ENCODE peak calls at places on chromosome 3, in seven cellular contexts. U, P, M, A, W, B and S are unnamed samples.
A peak's percentile ranks its signal among the peaks of the same experiment; 100 is the strongest.

GRCh38 chr3:29384640-29385039 is 103.8 kb downstream of the RBMS3 start:
- DNase-seq in U (peak; percentile 87), P (peak; percentile 30), M (peak; percentile 47), A (peak; percentile 65), W (no peak), B (no peak), S (no peak)

GRCh38 chr3:129506272-129506742 is 22.1 kb upstream of the RHO start:
- DNase-seq in U (no peak), P (no peak), M (no peak), A (no peak), W (no peak), B (no peak), S (no peak)

GRCh38 chr3:107643038-107643883 is 120.5 kb downstream of the BBX start:
- DNase-seq in U (no peak), P (peak; percentile 12), M (no peak), A (no peak), W (no peak), B (no peak), S (no peak)

GRCh38 chr3:177831361-177831760 is 634.1 kb upstream of the TBL1XR1 start:
- DNase-seq in U (no peak), P (no peak), M (no peak), A (no peak), W (no peak), B (no peak), S (no peak)

GRCh38 chr3:127792664-127793292 is 29.5 kb downstream of the MGLL start:
- DNase-seq in U (peak; percentile 90), P (peak; percentile 32), M (peak; percentile 81), A (peak; percentile 83), W (no peak), B (peak; percentile 68), S (no peak)

GRCh38 chr3:134419214-134419965 is 45.1 kb upstream of the AMOTL2 start:
- DNase-seq in U (no peak), P (no peak), M (no peak), A (no peak), W (no peak), B (no peak), S (no peak)

GRCh38 chr3:136251511-136251910 is 1.4 kb downstream of the PCCB start:
- DNase-seq in U (no peak), P (peak; percentile 14), M (no peak), A (no peak), W (no peak), B (no peak), S (no peak)

GRCh38 chr3:150302246-150302645 is 105.9 kb upstream of the TSC22D2 start:
- DNase-seq in U (no peak), P (no peak), M (no peak), A (no peak), W (no peak), B (no peak), S (no peak)

GRCh38 chr3:88896026-88896425 is 211.4 kb upstream of the EPHA3 start:
- DNase-seq in U (no peak), P (no peak), M (no peak), A (no peak), W (no peak), B (no peak), S (no peak)

GRCh38 chr3:56855856-56856538 is 54.2 kb upstream of the ARHGEF3 start:
- DNase-seq in U (peak; percentile 54), P (no peak), M (peak; percentile 54), A (no peak), W (no peak), B (peak; percentile 36), S (no peak)

GRCh38 chr3:138399766-138400165 is 34.6 kb upstream of the ESYT3 start:
- DNase-seq in U (no peak), P (no peak), M (no peak), A (no peak), W (no peak), B (no peak), S (no peak)

GRCh38 chr3:64945171-64945684 is 257.4 kb upstream of the ADAMTS9 start:
- DNase-seq in U (peak; percentile 29), P (peak; percentile 78), M (no peak), A (no peak), W (no peak), B (no peak), S (no peak)

GRCh38 chr3:158167737-158168469 is 58.0 kb downstream of the RSRC1 start:
- DNase-seq in U (peak; percentile 97), P (peak; percentile 65), M (no peak), A (no peak), W (no peak), B (no peak), S (peak; percentile 1)

DNA sequence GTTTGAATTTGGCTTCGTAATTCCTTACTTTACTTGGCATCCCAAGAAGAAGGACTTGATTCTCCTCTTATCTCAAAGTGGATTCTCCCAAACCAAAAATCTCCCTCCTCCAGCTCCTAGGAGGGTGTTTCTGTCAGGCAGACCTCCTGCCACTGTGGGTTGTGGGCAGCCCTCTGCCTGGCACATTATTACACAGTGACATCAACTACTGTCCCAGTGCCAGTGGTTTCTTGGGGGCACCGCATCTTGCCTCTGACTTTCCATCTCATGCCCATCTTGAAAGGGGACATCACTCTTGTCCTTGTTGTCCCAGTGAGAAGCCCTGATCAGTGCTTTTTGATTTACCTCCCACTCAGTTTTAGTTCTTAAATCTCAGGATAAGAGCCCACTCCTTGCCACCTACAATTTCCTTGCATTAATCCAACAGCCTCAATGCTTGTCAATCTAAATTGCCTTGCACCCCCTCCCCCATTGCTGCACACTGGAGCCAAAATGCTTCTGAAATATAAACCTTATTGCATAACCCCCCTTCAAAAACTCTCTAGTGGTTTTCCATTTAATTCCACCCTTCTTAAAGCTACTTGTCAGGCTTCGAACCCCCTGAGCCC is 81.0 kb downstream of the TRAK1 start:
- DNase-seq in U (no peak), P (no peak), M (no peak), A (peak; percentile 32), W (no peak), B (no peak), S (no peak)
- H3K4me1 ChIP-seq in U (peaks cover 7% of the 10 kb centered on the region), P (peaks cover 6% of the 10 kb centered on the region), M (no peaks in the 10 kb centered on the region), A (peaks cover 5% of the 10 kb centered on the region), W (no peaks in the 10 kb centered on the region), B (no peaks in the 10 kb centered on the region), S (peaks cover 4% of the 10 kb centered on the region)

GRCh38 chr3:152213938-152214337 is 54.8 kb upstream of the MBNL1 start:
- DNase-seq in U (no peak), P (no peak), M (no peak), A (no peak), W (no peak), B (no peak), S (no peak)
- H3K4me3 ChIP-seq in U (no peak overlapping the region), P (no peak overlapping the region), M (no peak overlapping the region), A (no peak overlapping the region), W (no peak overlapping the region), B (no peak overlapping the region), S (no peak overlapping the region)

DNA sequence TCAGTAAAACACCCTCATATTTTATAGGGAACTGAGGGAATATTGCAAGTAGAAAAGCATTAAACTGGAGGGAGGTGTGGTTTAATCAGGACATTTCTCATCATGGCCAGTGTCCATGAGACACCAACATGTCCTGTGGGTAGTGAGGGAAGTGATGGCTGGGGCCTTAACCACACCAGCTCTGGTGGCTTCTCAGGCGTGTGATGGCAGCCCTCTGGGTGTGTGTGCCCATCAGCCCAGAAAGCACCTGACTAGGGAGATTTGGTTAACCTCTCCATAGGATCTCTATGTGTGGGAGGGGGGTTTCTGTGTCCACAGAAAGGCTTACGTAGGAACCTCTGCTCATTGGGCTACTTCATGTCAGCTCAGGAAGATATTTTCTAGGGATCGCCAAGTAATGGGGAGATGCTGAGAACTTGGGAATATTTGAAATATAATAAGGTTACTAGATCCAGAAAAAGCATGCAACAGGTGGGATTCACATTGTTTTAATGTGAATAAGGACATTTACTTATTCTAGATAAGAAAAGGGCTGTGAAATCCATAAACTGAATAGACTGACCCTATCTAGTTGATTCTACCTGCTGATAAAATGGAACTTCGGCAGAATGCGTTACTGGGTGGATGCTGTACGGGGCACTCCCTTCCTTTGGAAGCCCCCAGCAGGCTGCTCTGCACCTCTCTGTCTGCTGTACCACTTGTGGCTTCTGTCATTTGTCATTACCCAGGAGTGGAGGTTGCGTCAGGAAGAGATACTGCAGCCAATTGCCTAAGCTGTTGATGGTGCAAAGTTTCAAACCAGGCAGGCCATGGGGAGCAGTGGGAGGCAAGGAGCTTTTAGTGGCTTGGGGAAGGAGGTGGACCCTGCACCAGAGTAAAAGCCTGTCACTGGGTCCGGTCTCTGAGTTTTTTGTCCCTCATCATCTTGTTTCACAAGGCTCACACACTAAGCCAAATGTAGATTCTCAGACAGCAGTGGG is 21.5 kb downstream of the PDHB start:
- DNase-seq in U (no peak), P (no peak), M (no peak), A (no peak), W (no peak), B (no peak), S (no peak)
- H3K4me1 ChIP-seq in U (peaks cover 19% of the 10 kb centered on the region), P (peaks cover 5% of the 10 kb centered on the region), M (no peaks in the 10 kb centered on the region), A (peaks cover 5% of the 10 kb centered on the region), W (no peaks in the 10 kb centered on the region), B (no peaks in the 10 kb centered on the region), S (no peaks in the 10 kb centered on the region)

GRCh38 chr3:74787008-74787407 is 172.5 kb upstream of the CNTN3 start:
- DNase-seq in U (no peak), P (no peak), M (no peak), A (no peak), W (no peak), B (no peak), S (no peak)
- H3K4me3 ChIP-seq in U (no peak overlapping the region), P (no peak overlapping the region), M (no peak overlapping the region), A (no peak overlapping the region), W (no peak overlapping the region), B (no peak overlapping the region), S (no peak overlapping the region)

GRCh38 chr3:81484532-81484931 is 276.9 kb downstream of the GBE1 start:
- DNase-seq in U (no peak), P (no peak), M (no peak), A (no peak), W (no peak), B (no peak), S (no peak)

GRCh38 chr3:81485444-81485865 is 276.0 kb downstream of the GBE1 start:
- DNase-seq in U (peak; percentile 83), P (no peak), M (peak; percentile 50), A (no peak), W (no peak), B (peak; percentile 12), S (peak; percentile 27)

GRCh38 chr3:81477740-81478139 is 283.7 kb downstream of the GBE1 start:
- DNase-seq in U (no peak), P (no peak), M (no peak), A (no peak), W (no peak), B (no peak), S (no peak)

DNA sequence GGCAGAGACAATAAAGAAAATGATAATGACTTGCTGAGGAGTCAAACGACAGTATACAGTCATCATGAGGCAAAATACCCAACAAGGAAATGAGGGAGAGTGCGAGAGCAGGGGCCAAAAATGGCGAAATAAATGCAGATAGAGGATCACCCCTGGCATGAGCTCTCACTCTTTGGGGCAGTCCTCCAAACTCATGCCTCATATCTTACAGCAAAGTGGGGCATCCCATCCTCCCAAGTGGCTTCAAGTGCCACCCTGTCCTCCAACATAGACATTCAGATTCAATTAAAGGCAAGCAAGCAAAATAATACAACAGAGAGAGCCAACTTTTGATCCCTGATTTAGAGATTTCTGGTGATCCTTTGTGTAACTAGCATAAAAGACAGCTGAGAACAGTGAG is 278.4 kb downstream of the GBE1 start:
- DNase-seq in U (no peak), P (no peak), M (no peak), A (no peak), W (no peak), B (no peak), S (no peak)
- H3K4me1 ChIP-seq in U (peaks cover 5% of the 10 kb centered on the region), P (no peaks in the 10 kb centered on the region), M (no peaks in the 10 kb centered on the region), A (peaks cover 10% of the 10 kb centered on the region), W (no peaks in the 10 kb centered on the region), B (peaks cover 6% of the 10 kb centered on the region), S (no peaks in the 10 kb centered on the region)